ENCODE peak calls at places on chromosomes 4 and X, in six cellular contexts. D is neuronal stem cell; H is effector memory CD4-positive, alpha-beta T cell; X is esophagus squamous epithelium; M is cardiac muscle cell; L is fibroblast of lung. U is an unnamed sample. For H3K36me3, the result is how much of the 10 kb centered on the place peaks cover.

GRCh38 chrX:53686151-53686885 is at the start of gene HUWE1:
- DNase-seq in D (peak), H (peak), X (peak), M (peak), L (peak), U (peak)

GRCh38 chr4:139900964-139901376 is 235.4 kb downstream of the MGST2 start:
- DNase-seq in D (no peak), H (no peak), X (no peak), M (no peak), L (no peak), U (no peak)

GRCh38 chr4:57612279-57612678 is 502.1 kb upstream of the IGFBP7 start:
- DNase-seq in D (no peak), H (no peak), X (no peak), M (no peak), L (no peak), U (no peak)

GRCh38 chrX:54178100-54178940 is 4.7 kb downstream of the FAM120C start:
- DNase-seq in D (no peak), H (no peak), X (no peak), M (no peak), L (peak), U (no peak)

GRCh38 chr4:140372607-140373327 is 679 bp upstream of the SCOC start:
- DNase-seq in D (no peak), H (peak), X (no peak), M (peak), L (no peak), U (peak)

GRCh38 chr4:21845663-21846062 is 102.9 kb downstream of the KCNIP4 start:
- DNase-seq in D (no peak), H (no peak), X (no peak), M (no peak), L (peak), U (no peak)

GRCh38 chrX:13110427-13111324 is 66.3 kb upstream of the FAM9C start:
- DNase-seq in D (no peak), H (no peak), X (no peak), M (no peak), L (peak), U (peak)

GRCh38 chrX:6095469-6095868 is 133.2 kb downstream of the NLGN4X start:
- DNase-seq in D (no peak), H (no peak), X (no peak), M (no peak), L (no peak), U (peak)

GRCh38 chrX:78029663-78030062 is 60.2 kb upstream of the PGAM4 start:
- DNase-seq in D (peak), H (no peak), X (no peak), M (peak), L (peak), U (peak)

GRCh38 chr4:169985881-169986280 is 40.3 kb downstream of the MFAP3L start:
- DNase-seq in D (no peak), H (no peak), X (no peak), M (no peak), L (no peak), U (no peak)

GRCh38 chr4:102761478-102761790 is 666 bp upstream of the MANBA start:
- DNase-seq in D (peak), H (no peak), X (no peak), M (no peak), L (peak), U (peak)

GRCh38 chrX:1239681-1240142 is 27.3 kb upstream of the CRLF2 start:
- DNase-seq in D (no peak), H (no peak), X (peak), M (no peak), L (no peak), U (no peak)

GRCh38 chr4:126839066-126839465 is 793.7 kb upstream of the INTU start:
- DNase-seq in D (no peak), H (no peak), X (no peak), M (no peak), L (peak), U (no peak)

GRCh38 chr4:2818351-2818939 is 25.2 kb upstream of the ADD1 start:
- DNase-seq in D (no peak), H (no peak), X (no peak), M (peak), L (no peak), U (no peak)

GRCh38 chr4:83339573-83339972 is 4.9 kb upstream of the HPSE start:
- DNase-seq in D (no peak), H (no peak), X (no peak), M (no peak), L (no peak), U (no peak)

GRCh38 chrX:20362268-20363002 is 95.7 kb upstream of the RPS6KA3 start:
- DNase-seq in D (no peak), H (no peak), X (no peak), M (no peak), L (peak), U (peak)

GRCh38 chr4:41590591-41590990 is 52.6 kb downstream of the LIMCH1 start:
- DNase-seq in D (no peak), H (no peak), X (no peak), M (no peak), L (no peak), U (peak)

GRCh38 chr4:164888096-164888495 is 11.1 kb downstream of the APELA start:
- DNase-seq in D (no peak), H (no peak), X (no peak), M (no peak), L (no peak), U (no peak)

GRCh38 chr4:114998316-114998715 is 115.1 kb downstream of the NDST4 start:
- DNase-seq in D (no peak), H (no peak), X (no peak), M (no peak), L (no peak), U (peak)

GRCh38 chr4:80986021-80986420 is 44.5 kb upstream of the BMP3 start:
- DNase-seq in D (no peak), H (no peak), X (no peak), M (no peak), L (no peak), U (no peak)

GRCh38 chrX:154401045-154401799 is 3.0 kb downstream of the RPL10 start:
- DNase-seq in D (no peak), H (no peak), X (no peak), M (no peak), L (peak), U (no peak)

GRCh38 chrX:83319023-83319422 is 189.1 kb upstream of the POU3F4 start:
- DNase-seq in D (no peak), H (no peak), X (no peak), M (no peak), L (no peak), U (no peak)

GRCh38 chr4:129144755-129145206 is 48.8 kb downstream of the C4orf33 start:
- DNase-seq in D (no peak), H (no peak), X (no peak), M (no peak), L (peak), U (no peak)

GRCh38 chr4:87078987-87079469 is 141.4 kb downstream of the KLHL8 start:
- DNase-seq in D (no peak), H (no peak), X (no peak), M (no peak), L (peak), U (no peak)

GRCh38 chrX:93673869-93674271 is at the start of gene FAM133A:
- DNase-seq in D (no peak), H (no peak), X (no peak), M (peak), L (peak), U (peak)

GRCh38 chr4:41939016-41939623 is 3.9 kb downstream of the TMEM33 start:
- DNase-seq in D (no peak), H (no peak), X (no peak), M (no peak), L (peak), U (no peak)

GRCh38 chr4:176769519-176769918 is 23.2 kb downstream of the VEGFC start:
- DNase-seq in D (no peak), H (no peak), X (no peak), M (no peak), L (peak), U (no peak)
- H3K27ac ChIP-seq in D (no peak), H (no peak), X (no peak), M (no peak), L (peak), U (no peak)

DNA sequence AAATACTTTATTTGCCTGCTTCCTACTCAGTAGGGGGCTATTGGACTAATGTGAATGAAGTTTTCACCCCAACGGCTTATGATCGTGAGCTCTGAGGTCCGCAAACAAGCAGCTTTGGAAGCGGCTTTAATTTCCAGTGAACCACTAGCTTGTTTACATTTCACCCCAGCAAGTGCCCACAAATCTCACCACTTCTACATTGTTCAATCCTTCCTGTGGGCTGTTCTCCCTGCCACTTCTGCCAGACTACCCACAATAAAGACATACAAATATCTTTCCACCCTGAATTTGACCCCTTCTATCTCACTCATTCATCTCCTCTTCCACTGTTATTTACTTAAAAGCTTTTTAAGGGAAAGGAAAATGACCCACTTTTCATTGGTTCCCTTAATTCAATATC is 98.0 kb downstream of the CDS1 start:
- DNase-seq in D (no peak), H (no peak), X (no peak), M (no peak), L (no peak), U (no peak)
- H3K36me3 ChIP-seq in D (under half), H (under half), X (half or more), M (under half), L (under half), U (half or more)

GRCh38 chr4:69896530-69897116 is 34.2 kb upstream of the CSN1S1 start:
- DNase-seq in D (peak), H (no peak), X (no peak), M (peak), L (peak), U (peak)
- H3K27ac ChIP-seq in D (no peak), H (no peak), X (no peak), M (no peak), L (no peak), U (no peak)

GRCh38 chr4:184402740-184403383 is 71.5 kb downstream of the IRF2 start:
- DNase-seq in D (no peak), H (no peak), X (no peak), M (no peak), L (no peak), U (no peak)
- H3K36me3 ChIP-seq in D (under half), H (half or more), X (half or more), M (under half), L (under half), U (under half)

GRCh38 chrX:144716187-144716586 is 531.1 kb upstream of the SPANXN1 start:
- DNase-seq in D (no peak), H (no peak), X (no peak), M (no peak), L (no peak), U (no peak)

GRCh38 chrX:144722307-144722706 is 525.0 kb upstream of the SPANXN1 start:
- DNase-seq in D (no peak), H (no peak), X (no peak), M (no peak), L (no peak), U (peak)

GRCh38 chrX:144715356-144715755 is 531.9 kb upstream of the SPANXN1 start:
- DNase-seq in D (no peak), H (no peak), X (no peak), M (no peak), L (no peak), U (no peak)

DNA sequence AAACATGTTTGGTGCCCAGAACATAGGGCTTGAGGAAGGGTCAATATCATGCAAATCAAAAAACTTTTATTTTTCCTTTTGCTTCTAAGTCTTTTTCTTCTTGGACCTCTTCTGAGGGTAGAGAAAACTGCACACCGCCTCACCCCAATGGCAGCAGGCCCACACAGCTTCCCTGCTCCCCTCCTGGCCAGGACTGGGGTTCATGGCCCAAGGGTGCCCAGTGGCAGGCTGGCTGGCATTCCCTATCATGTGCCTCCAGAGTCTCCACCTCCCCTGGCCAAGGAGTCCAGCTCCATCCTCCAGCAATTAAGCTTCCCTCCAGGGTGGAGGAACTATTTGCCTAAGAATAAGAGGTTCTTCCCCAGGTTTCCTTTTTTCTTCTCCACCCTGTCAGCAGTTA is 529.6 kb upstream of the SPANXN1 start:
- DNase-seq in D (no peak), H (no peak), X (no peak), M (no peak), L (no peak), U (no peak)
- H3K27ac ChIP-seq in D (no peak), H (no peak), X (no peak), M (no peak), L (no peak), U (no peak)

GRCh38 chr4:174099712-174100111 is 183.8 kb downstream of the FBXO8 start:
- DNase-seq in D (no peak), H (no peak), X (no peak), M (no peak), L (no peak), U (no peak)
- H3K36me3 ChIP-seq in D (under half), H (under half), X (under half), M (under half), L (under half), U (under half)

U was measured in SJCRH30.